ENCODE peak calls at places on chromosome 22, in six cellular contexts. O is mesenchymal stem cell, H is fibroblast of pulmonary artery, T is coronary artery, R is A549, G is astrocyte of the cerebellum. K is an unnamed sample.

GRCh38 chr22:40637181-40638150 is 947 bp upstream of the MRTFA start:
- DNase-seq in O (no peak), H (no peak), T (no peak), R (no peak), G (no peak), K (peak)

GRCh38 chr22:47658182-47658581 is 895.7 kb downstream of the TBC1D22A start:
- DNase-seq in O (no peak), H (no peak), T (no peak), R (no peak), G (no peak), K (no peak)

GRCh38 chr22:40204331-40205116 is 26.8 kb downstream of the TNRC6B start:
- DNase-seq in O (peak), H (peak), T (no peak), R (no peak), G (no peak), K (no peak)

GRCh38 chr22:29394931-29395581 is 6.7 kb upstream of the AP1B1 start:
- DNase-seq in O (peak), H (peak), T (peak), R (peak), G (peak), K (peak)

GRCh38 chr22:42928969-42929837 is 72.1 kb upstream of the ARFGAP3 start:
- DNase-seq in O (peak), H (peak), T (no peak), R (no peak), G (no peak), K (peak)

GRCh38 chr22:23789638-23790037 is 2.9 kb downstream of the SMARCB1 start:
- DNase-seq in O (peak), H (no peak), T (peak), R (no peak), G (no peak), K (peak)

GRCh38 chr22:23237841-23238240 is 57.5 kb downstream of the BCR start:
- DNase-seq in O (no peak), H (no peak), T (no peak), R (no peak), G (no peak), K (no peak)

GRCh38 chr22:19728836-19729235 is 5.5 kb downstream of the GP1BB start:
- DNase-seq in O (no peak), H (no peak), T (no peak), R (no peak), G (no peak), K (no peak)

GRCh38 chr22:19568337-19569311 is 44.4 kb upstream of the CLDN5 start:
- DNase-seq in O (peak), H (peak), T (no peak), R (peak), G (peak), K (no peak)

GRCh38 chr22:20989323-20990138 is 7.4 kb downstream of the LZTR1 start:
- DNase-seq in O (no peak), H (no peak), T (no peak), R (no peak), G (no peak), K (no peak)

GRCh38 chr22:49298834-49299750 is 528.6 kb downstream of the BRD1 start:
- DNase-seq in O (no peak), H (no peak), T (peak), R (no peak), G (no peak), K (no peak)

GRCh38 chr22:37416806-37417205 is 10.5 kb downstream of the ELFN2 start:
- DNase-seq in O (no peak), H (no peak), T (no peak), R (no peak), G (no peak), K (peak)

GRCh38 chr22:37415210-37415609 is 12.1 kb downstream of the ELFN2 start:
- DNase-seq in O (no peak), H (no peak), T (no peak), R (no peak), G (no peak), K (no peak)

GRCh38 chr22:37417737-37418348 is 9.4 kb downstream of the ELFN2 start:
- DNase-seq in O (no peak), H (no peak), T (no peak), R (no peak), G (no peak), K (no peak)

GRCh38 chr22:37417264-37417663 is 10.0 kb downstream of the ELFN2 start:
- DNase-seq in O (no peak), H (no peak), T (no peak), R (no peak), G (no peak), K (no peak)

DNA sequence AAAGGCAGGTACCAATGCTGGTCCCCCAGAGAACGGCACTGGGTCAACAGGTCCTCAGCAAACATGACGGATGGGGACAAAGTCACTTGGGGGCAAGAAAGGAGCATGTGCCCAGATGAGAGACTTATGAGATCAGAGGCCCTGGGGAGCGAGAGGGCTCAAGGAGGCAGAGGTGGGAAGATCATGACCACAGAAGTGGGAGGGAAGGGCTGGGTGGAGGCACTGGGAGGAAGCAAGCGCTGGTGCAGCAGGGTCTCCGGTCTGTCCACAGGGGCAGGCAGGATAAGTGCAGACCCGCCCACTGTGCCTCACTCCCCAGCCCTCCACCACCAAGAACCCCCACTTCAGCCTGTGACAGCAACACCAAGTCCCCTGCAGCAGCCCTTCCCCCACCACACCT is 10.9 kb downstream of the ELFN2 start:
- DNase-seq in O (no peak), H (no peak), T (no peak), R (no peak), G (no peak), K (no peak)
- H3K4me3 ChIP-seq in O (no peak), H (no peak), T (no peak), R (no peak), G (no peak), K (no peak)

GRCh38 chr22:50468626-50469025 is 6.2 kb downstream of the SBF1 start:
- DNase-seq in O (no peak), H (no peak), T (no peak), R (no peak), G (no peak), K (no peak)
- H3K4me3 ChIP-seq in O (no peak), H (no peak), T (no peak), R (no peak), G (no peak), K (no peak)

GRCh38 chr22:24887260-24887659 is 59.2 kb downstream of the LHFPL7 start:
- DNase-seq in O (no peak), H (no peak), T (no peak), R (no peak), G (no peak), K (no peak)
- H3K4me3 ChIP-seq in O (no peak), H (no peak), T (no peak), R (no peak), G (no peak), K (no peak)

DNA sequence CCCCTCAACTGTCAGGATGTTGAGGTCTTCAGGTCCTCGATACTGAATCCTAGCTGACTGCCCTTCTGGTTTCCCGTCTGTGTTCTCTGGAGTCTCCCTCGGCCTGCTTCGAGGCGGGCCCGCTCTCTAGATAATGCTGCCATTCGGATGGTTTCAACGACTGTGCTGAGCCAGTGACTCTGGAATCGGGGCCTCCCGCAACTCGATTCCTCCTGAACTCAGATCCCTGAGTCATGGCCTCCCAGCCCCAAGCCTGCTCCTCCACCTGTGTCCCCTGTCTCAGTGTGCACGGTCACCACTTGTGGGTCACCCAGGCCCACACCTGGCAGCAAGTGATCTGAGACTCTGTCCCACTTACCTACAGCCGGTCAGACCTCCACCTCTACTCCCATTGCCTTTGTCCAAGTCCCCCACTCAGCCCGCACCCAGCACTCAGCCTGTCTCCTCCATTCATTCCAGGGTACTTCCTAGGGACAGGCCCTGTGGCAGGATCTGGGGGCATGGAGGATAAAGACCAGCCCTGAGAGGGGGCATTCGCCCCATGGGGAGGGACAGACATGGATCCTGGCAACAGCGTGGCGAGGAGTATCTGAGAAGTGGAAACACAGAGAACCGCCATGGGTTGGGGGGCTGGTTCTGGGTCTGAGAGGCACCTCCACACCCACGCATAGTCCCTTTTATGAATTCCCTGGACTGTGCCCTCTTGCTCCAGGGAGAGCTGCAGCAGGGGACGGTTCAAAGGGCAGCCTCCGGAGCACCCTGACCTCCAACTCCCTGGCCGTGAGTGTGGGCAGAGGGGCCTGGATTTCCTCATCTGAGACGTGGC is 14.3 kb downstream of the MPST start:
- DNase-seq in O (no peak), H (no peak), T (no peak), R (no peak), G (no peak), K (no peak)
- H3K4me3 ChIP-seq in O (no peak), H (no peak), T (no peak), R (peak), G (no peak), K (no peak)

GRCh38 chr22:45644714-45645113 is 26.9 kb upstream of the ATXN10 start:
- DNase-seq in O (no peak), H (no peak), T (no peak), R (no peak), G (no peak), K (no peak)

GRCh38 chr22:45645526-45646414 is 25.9 kb upstream of the ATXN10 start:
- DNase-seq in O (peak), H (peak), T (no peak), R (peak), G (no peak), K (peak)

GRCh38 chr22:45642966-45643365 is 28.7 kb upstream of the ATXN10 start:
- DNase-seq in O (no peak), H (no peak), T (no peak), R (no peak), G (no peak), K (no peak)

GRCh38 chr22:45647532-45648225 is 24.0 kb upstream of the ATXN10 start:
- DNase-seq in O (no peak), H (no peak), T (no peak), R (no peak), G (no peak), K (no peak)

GRCh38 chr22:45645150-45645525 is 26.5 kb upstream of the ATXN10 start:
- DNase-seq in O (no peak), H (no peak), T (no peak), R (no peak), G (no peak), K (no peak)
- H3K4me3 ChIP-seq in O (peak), H (no peak), T (peak), R (no peak), G (no peak), K (no peak)

DNA sequence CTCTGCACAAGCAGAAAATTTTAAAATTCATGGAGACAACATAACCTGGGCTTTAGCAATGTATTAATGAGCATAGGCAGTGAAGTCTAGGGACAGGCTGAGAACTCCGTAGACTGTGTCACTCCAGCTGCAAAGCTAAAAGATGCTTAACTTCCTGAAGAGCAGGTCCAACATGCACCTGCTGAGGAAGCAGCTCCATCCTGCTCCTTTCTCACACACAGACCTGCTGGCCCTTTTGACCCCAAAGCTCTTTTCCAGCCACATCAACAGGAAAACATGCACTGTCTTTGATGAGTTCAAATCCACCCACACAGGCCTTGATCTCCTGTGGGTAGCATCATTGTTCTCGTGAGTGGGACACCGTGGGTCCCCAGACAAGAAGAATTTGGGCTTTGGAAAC is 36.0 kb downstream of the SYN3 start:
- DNase-seq in O (no peak), H (no peak), T (no peak), R (no peak), G (no peak), K (no peak)
- H3K4me3 ChIP-seq in O (no peak), H (no peak), T (no peak), R (no peak), G (no peak), K (no peak)

GRCh38 chr22:46089426-46090041 is 60.8 kb upstream of the PPARA start:
- DNase-seq in O (no peak), H (no peak), T (peak), R (no peak), G (no peak), K (no peak)
- H3K4me3 ChIP-seq in O (peak), H (no peak), T (peak), R (no peak), G (peak), K (no peak)

DNA sequence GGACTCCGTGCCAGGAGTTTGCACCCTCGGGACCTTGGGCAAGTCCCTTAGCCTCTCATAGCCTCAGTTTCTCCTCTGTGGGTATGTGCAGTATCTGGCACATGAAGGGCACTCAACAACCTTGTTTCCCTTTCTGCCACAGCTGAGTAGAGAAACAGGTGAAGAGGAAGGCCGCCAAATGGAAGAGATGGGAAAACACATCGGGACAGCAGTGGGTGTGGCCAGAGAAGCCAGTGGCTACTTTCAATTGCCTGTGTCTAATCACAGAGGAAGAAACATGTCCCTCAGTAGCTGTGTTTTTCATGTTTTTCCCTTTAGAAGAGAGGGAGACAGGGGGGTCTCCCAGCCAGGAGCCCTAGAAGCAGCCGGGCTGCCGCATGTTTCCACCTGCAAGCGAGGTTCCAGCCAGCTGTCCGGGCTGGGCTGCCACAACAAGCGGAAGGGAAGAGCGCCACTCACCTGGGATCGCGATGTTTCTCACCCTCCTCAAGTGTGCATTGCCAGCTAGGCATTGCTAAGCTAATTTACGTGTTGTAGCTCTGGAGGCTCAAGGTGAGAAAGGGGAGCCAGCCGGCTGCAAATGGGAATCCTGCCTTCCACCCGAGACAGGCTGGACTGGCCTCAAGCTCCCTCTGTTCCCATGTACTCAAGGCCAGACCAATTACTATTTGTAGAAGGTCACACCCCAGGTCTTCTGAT is 16.7 kb downstream of the ASPHD2 start:
- DNase-seq in O (no peak), H (no peak), T (no peak), R (no peak), G (no peak), K (no peak)
- H3K4me3 ChIP-seq in O (no peak), H (no peak), T (no peak), R (no peak), G (no peak), K (no peak)

K was measured in endodermal cell.